ENCODE peak calls at places on chromosomes 16 and 17, in six cellular contexts. One of them, this sample, is unnamed.

GRCh38 chr17:58335779-58336455 is 7.3 kb upstream of the TSPOAP1 start:
- DNase-seq in HT1080: peak; percentile 64
- DNase-seq in SHP77: no peak
- DNase-seq in activated naive CD8-positive, alpha-beta T cell treated with anti-CD3 and anti-CD28 coated beads, Interleukin-2, amount 50 U/mL, for 16 hours: no peak
- DNase-seq in right lobe of liver: no peak
- DNase-seq in stimulated activated CD4-positive, alpha-beta T cell treated with anti-CD3 and anti-CD28 coated beads, Interleukin-1b, Interleukin-23, amount 100 ng/mL, for 1 hour: no peak
- DNase-seq in this sample: no peak

GRCh38 chr16:868386-868755 is 67.8 kb upstream of the GNG13 start:
- DNase-seq in HT1080: no peak
- DNase-seq in SHP77: no peak
- DNase-seq in activated naive CD8-positive, alpha-beta T cell treated with anti-CD3 and anti-CD28 coated beads, Interleukin-2, amount 50 U/mL, for 16 hours: no peak
- DNase-seq in right lobe of liver: no peak
- DNase-seq in stimulated activated CD4-positive, alpha-beta T cell treated with anti-CD3 and anti-CD28 coated beads, Interleukin-1b, Interleukin-23, amount 100 ng/mL, for 1 hour: no peak
- DNase-seq in this sample: no peak

GRCh38 chr16:86052115-86052670 is 153.2 kb downstream of the IRF8 start:
- DNase-seq in HT1080: no peak
- DNase-seq in SHP77: no peak
- DNase-seq in activated naive CD8-positive, alpha-beta T cell treated with anti-CD3 and anti-CD28 coated beads, Interleukin-2, amount 50 U/mL, for 16 hours: no peak
- DNase-seq in right lobe of liver: no peak
- DNase-seq in stimulated activated CD4-positive, alpha-beta T cell treated with anti-CD3 and anti-CD28 coated beads, Interleukin-1b, Interleukin-23, amount 100 ng/mL, for 1 hour: no peak
- DNase-seq in this sample: no peak

GRCh38 chr16:49846800-49847199 is 9.1 kb downstream of the ZNF423 start:
- DNase-seq in HT1080: no peak
- DNase-seq in SHP77: no peak
- DNase-seq in activated naive CD8-positive, alpha-beta T cell treated with anti-CD3 and anti-CD28 coated beads, Interleukin-2, amount 50 U/mL, for 16 hours: no peak
- DNase-seq in right lobe of liver: no peak
- DNase-seq in stimulated activated CD4-positive, alpha-beta T cell treated with anti-CD3 and anti-CD28 coated beads, Interleukin-1b, Interleukin-23, amount 100 ng/mL, for 1 hour: no peak
- DNase-seq in this sample: no peak

GRCh38 chr17:65243838-65244237 is 106.7 kb downstream of the RGS9 start:
- DNase-seq in HT1080: peak; percentile 82
- DNase-seq in SHP77: no peak
- DNase-seq in activated naive CD8-positive, alpha-beta T cell treated with anti-CD3 and anti-CD28 coated beads, Interleukin-2, amount 50 U/mL, for 16 hours: no peak
- DNase-seq in right lobe of liver: no peak
- DNase-seq in stimulated activated CD4-positive, alpha-beta T cell treated with anti-CD3 and anti-CD28 coated beads, Interleukin-1b, Interleukin-23, amount 100 ng/mL, for 1 hour: no peak
- DNase-seq in this sample: no peak

GRCh38 chr16:35734728-35735402 is 2275.5 kb downstream of the TP53TG3F start:
- DNase-seq in HT1080: no peak
- DNase-seq in SHP77: no peak
- DNase-seq in activated naive CD8-positive, alpha-beta T cell treated with anti-CD3 and anti-CD28 coated beads, Interleukin-2, amount 50 U/mL, for 16 hours: no peak
- DNase-seq in right lobe of liver: no peak
- DNase-seq in stimulated activated CD4-positive, alpha-beta T cell treated with anti-CD3 and anti-CD28 coated beads, Interleukin-1b, Interleukin-23, amount 100 ng/mL, for 1 hour: no peak
- DNase-seq in this sample: no peak

GRCh38 chr17:49549311-49549605 is 26.4 kb upstream of the NXPH3 start:
- DNase-seq in HT1080: no peak
- DNase-seq in SHP77: no peak
- DNase-seq in activated naive CD8-positive, alpha-beta T cell treated with anti-CD3 and anti-CD28 coated beads, Interleukin-2, amount 50 U/mL, for 16 hours: no peak
- DNase-seq in right lobe of liver: no peak
- DNase-seq in stimulated activated CD4-positive, alpha-beta T cell treated with anti-CD3 and anti-CD28 coated beads, Interleukin-1b, Interleukin-23, amount 100 ng/mL, for 1 hour: no peak
- DNase-seq in this sample: no peak

GRCh38 chr17:3768341-3768740 is 32.6 kb downstream of the ITGAE start:
- DNase-seq in HT1080: no peak
- DNase-seq in SHP77: no peak
- DNase-seq in activated naive CD8-positive, alpha-beta T cell treated with anti-CD3 and anti-CD28 coated beads, Interleukin-2, amount 50 U/mL, for 16 hours: no peak
- DNase-seq in right lobe of liver: no peak
- DNase-seq in stimulated activated CD4-positive, alpha-beta T cell treated with anti-CD3 and anti-CD28 coated beads, Interleukin-1b, Interleukin-23, amount 100 ng/mL, for 1 hour: no peak
- DNase-seq in this sample: no peak

GRCh38 chr17:37483311-37484039 is 6.2 kb upstream of the DUSP14 start:
- DNase-seq in HT1080: peak; percentile 60
- DNase-seq in SHP77: peak; percentile 21
- DNase-seq in activated naive CD8-positive, alpha-beta T cell treated with anti-CD3 and anti-CD28 coated beads, Interleukin-2, amount 50 U/mL, for 16 hours: no peak
- DNase-seq in right lobe of liver: no peak
- DNase-seq in stimulated activated CD4-positive, alpha-beta T cell treated with anti-CD3 and anti-CD28 coated beads, Interleukin-1b, Interleukin-23, amount 100 ng/mL, for 1 hour: no peak
- DNase-seq in this sample: peak; percentile 99

GRCh38 chr17:7237266-7237760 is 1.9 kb downstream of the PHF23 start:
- DNase-seq in HT1080: no peak
- DNase-seq in SHP77: no peak
- DNase-seq in activated naive CD8-positive, alpha-beta T cell treated with anti-CD3 and anti-CD28 coated beads, Interleukin-2, amount 50 U/mL, for 16 hours: no peak
- DNase-seq in right lobe of liver: no peak
- DNase-seq in stimulated activated CD4-positive, alpha-beta T cell treated with anti-CD3 and anti-CD28 coated beads, Interleukin-1b, Interleukin-23, amount 100 ng/mL, for 1 hour: no peak
- DNase-seq in this sample: no peak

GRCh38 chr16:71852561-71852960 is 6.8 kb downstream of the ATXN1L start:
- DNase-seq in HT1080: no peak
- DNase-seq in SHP77: no peak
- DNase-seq in activated naive CD8-positive, alpha-beta T cell treated with anti-CD3 and anti-CD28 coated beads, Interleukin-2, amount 50 U/mL, for 16 hours: no peak
- DNase-seq in right lobe of liver: no peak
- DNase-seq in stimulated activated CD4-positive, alpha-beta T cell treated with anti-CD3 and anti-CD28 coated beads, Interleukin-1b, Interleukin-23, amount 100 ng/mL, for 1 hour: no peak
- DNase-seq in this sample: no peak

GRCh38 chr17:62950067-62950466 is 16.0 kb upstream of the TANC2 start:
- DNase-seq in HT1080: peak; percentile 23
- DNase-seq in SHP77: no peak
- DNase-seq in activated naive CD8-positive, alpha-beta T cell treated with anti-CD3 and anti-CD28 coated beads, Interleukin-2, amount 50 U/mL, for 16 hours: no peak
- DNase-seq in right lobe of liver: no peak
- DNase-seq in stimulated activated CD4-positive, alpha-beta T cell treated with anti-CD3 and anti-CD28 coated beads, Interleukin-1b, Interleukin-23, amount 100 ng/mL, for 1 hour: no peak
- DNase-seq in this sample: peak; percentile 32

This sample was measured in mesenchymal stem cell.